ENCODE peak calls at places on chromosomes 1 and 21, in five cellular contexts. One of them, this sample, is unnamed.

GRCh38 chr1:6593810-6594209 is 8.9 kb downstream of the KLHL21 start:
- DNase-seq in aorta: no peak
- DNase-seq in stimulated activated CD4-positive, alpha-beta T cell treated with anti-CD3 and anti-CD28 coated beads, Interleukin-4, amount 100 ng/mL, for 4 hours: no peak
- DNase-seq in transverse colon: no peak
- DNase-seq in skeletal muscle cell: no peak
- DNase-seq in this sample: no peak

GRCh38 chr1:19432943-19433609 is 52.3 kb downstream of the CAPZB start:
- DNase-seq in skeletal muscle cell: peak; percentile 48
- DNase-seq in aorta: peak; percentile 13
- DNase-seq in stimulated activated CD4-positive, alpha-beta T cell treated with anti-CD3 and anti-CD28 coated beads, Interleukin-4, amount 100 ng/mL, for 4 hours: no peak
- DNase-seq in transverse colon: no peak
- DNase-seq in this sample: no peak

GRCh38 chr1:212217633-212218032 is 67.6 kb upstream of the PPP2R5A start:
- DNase-seq in transverse colon: peak; percentile 25
- DNase-seq in skeletal muscle cell: no peak
- DNase-seq in stimulated activated CD4-positive, alpha-beta T cell treated with anti-CD3 and anti-CD28 coated beads, Interleukin-4, amount 100 ng/mL, for 4 hours: no peak
- DNase-seq in aorta: no peak
- DNase-seq in this sample: no peak

GRCh38 chr21:44006017-44006624 is 6.0 kb upstream of the TRAPPC10 start:
- DNase-seq in skeletal muscle cell: peak; percentile 69
- DNase-seq in stimulated activated CD4-positive, alpha-beta T cell treated with anti-CD3 and anti-CD28 coated beads, Interleukin-4, amount 100 ng/mL, for 4 hours: no peak
- DNase-seq in aorta: no peak
- DNase-seq in transverse colon: no peak
- DNase-seq in this sample: no peak

GRCh38 chr1:224170748-224171478 is 12.1 kb upstream of the DEGS1 start:
- DNase-seq in stimulated activated CD4-positive, alpha-beta T cell treated with anti-CD3 and anti-CD28 coated beads, Interleukin-4, amount 100 ng/mL, for 4 hours: peak; percentile 22
- DNase-seq in aorta: no peak
- DNase-seq in transverse colon: peak; percentile 28
- DNase-seq in skeletal muscle cell: no peak
- DNase-seq in this sample: no peak

GRCh38 chr1:219123041-219123440 is 50.6 kb upstream of the LYPLAL1 start:
- DNase-seq in stimulated activated CD4-positive, alpha-beta T cell treated with anti-CD3 and anti-CD28 coated beads, Interleukin-4, amount 100 ng/mL, for 4 hours: no peak
- DNase-seq in transverse colon: no peak
- DNase-seq in aorta: no peak
- DNase-seq in skeletal muscle cell: no peak
- DNase-seq in this sample: no peak

GRCh38 chr1:24321712-24322635 is 2.8 kb downstream of the GRHL3 start:
- DNase-seq in transverse colon: peak; percentile 75
- DNase-seq in skeletal muscle cell: no peak
- DNase-seq in aorta: peak; percentile 83
- DNase-seq in stimulated activated CD4-positive, alpha-beta T cell treated with anti-CD3 and anti-CD28 coated beads, Interleukin-4, amount 100 ng/mL, for 4 hours: peak; percentile 59
- DNase-seq in this sample: no peak

GRCh38 chr1:76291186-76291585 is 216.6 kb downstream of the ST6GALNAC3 start:
- DNase-seq in transverse colon: no peak
- DNase-seq in stimulated activated CD4-positive, alpha-beta T cell treated with anti-CD3 and anti-CD28 coated beads, Interleukin-4, amount 100 ng/mL, for 4 hours: no peak
- DNase-seq in aorta: no peak
- DNase-seq in skeletal muscle cell: no peak
- DNase-seq in this sample: no peak

GRCh38 chr1:11787804-11788436 is 17.8 kb downstream of the MTHFR start:
- DNase-seq in transverse colon: no peak
- DNase-seq in aorta: peak; percentile 73
- DNase-seq in stimulated activated CD4-positive, alpha-beta T cell treated with anti-CD3 and anti-CD28 coated beads, Interleukin-4, amount 100 ng/mL, for 4 hours: no peak
- DNase-seq in skeletal muscle cell: no peak
- DNase-seq in this sample: no peak

GRCh38 chr1:111735858-111736544 is 3.2 kb downstream of the INKA2 start:
- DNase-seq in aorta: no peak
- DNase-seq in transverse colon: no peak
- DNase-seq in stimulated activated CD4-positive, alpha-beta T cell treated with anti-CD3 and anti-CD28 coated beads, Interleukin-4, amount 100 ng/mL, for 4 hours: no peak
- DNase-seq in skeletal muscle cell: peak; percentile 75
- DNase-seq in this sample: peak; percentile 52

GRCh38 chr1:54738244-54738643 is 22.6 kb downstream of the TTC4 start:
- DNase-seq in stimulated activated CD4-positive, alpha-beta T cell treated with anti-CD3 and anti-CD28 coated beads, Interleukin-4, amount 100 ng/mL, for 4 hours: no peak
- DNase-seq in aorta: no peak
- DNase-seq in transverse colon: no peak
- DNase-seq in skeletal muscle cell: no peak
- DNase-seq in this sample: no peak

GRCh38 chr1:4351453-4351852 is 303.0 kb upstream of the AJAP1 start:
- DNase-seq in skeletal muscle cell: no peak
- DNase-seq in stimulated activated CD4-positive, alpha-beta T cell treated with anti-CD3 and anti-CD28 coated beads, Interleukin-4, amount 100 ng/mL, for 4 hours: no peak
- DNase-seq in aorta: no peak
- DNase-seq in transverse colon: no peak
- DNase-seq in this sample: no peak

GRCh38 chr1:154524881-154525280 is 22.7 kb upstream of the SHE start:
- DNase-seq in skeletal muscle cell: no peak
- DNase-seq in transverse colon: no peak
- DNase-seq in stimulated activated CD4-positive, alpha-beta T cell treated with anti-CD3 and anti-CD28 coated beads, Interleukin-4, amount 100 ng/mL, for 4 hours: no peak
- DNase-seq in aorta: no peak
- DNase-seq in this sample: no peak

GRCh38 chr1:208595745-208596144 is 351.6 kb upstream of the PLXNA2 start:
- DNase-seq in skeletal muscle cell: peak; percentile 4
- DNase-seq in aorta: no peak
- DNase-seq in stimulated activated CD4-positive, alpha-beta T cell treated with anti-CD3 and anti-CD28 coated beads, Interleukin-4, amount 100 ng/mL, for 4 hours: no peak
- DNase-seq in transverse colon: no peak
- DNase-seq in this sample: no peak

GRCh38 chr1:21667348-21668231 is 1.6 kb downstream of the RAP1GAP start:
- DNase-seq in aorta: peak; percentile 43
- DNase-seq in stimulated activated CD4-positive, alpha-beta T cell treated with anti-CD3 and anti-CD28 coated beads, Interleukin-4, amount 100 ng/mL, for 4 hours: no peak
- DNase-seq in transverse colon: no peak
- DNase-seq in skeletal muscle cell: no peak
- DNase-seq in this sample: no peak

GRCh38 chr1:211111351-211111750 is 22.6 kb downstream of the KCNH1 start:
- DNase-seq in stimulated activated CD4-positive, alpha-beta T cell treated with anti-CD3 and anti-CD28 coated beads, Interleukin-4, amount 100 ng/mL, for 4 hours: no peak
- DNase-seq in transverse colon: no peak
- DNase-seq in aorta: no peak
- DNase-seq in skeletal muscle cell: no peak
- DNase-seq in this sample: no peak

GRCh38 chr1:206472454-206472853 is 2.2 kb downstream of the IKBKE start:
- DNase-seq in stimulated activated CD4-positive, alpha-beta T cell treated with anti-CD3 and anti-CD28 coated beads, Interleukin-4, amount 100 ng/mL, for 4 hours: peak; percentile 38
- DNase-seq in aorta: no peak
- DNase-seq in skeletal muscle cell: peak; percentile 69
- DNase-seq in transverse colon: peak; percentile 33
- DNase-seq in this sample: no peak